ENCODE peak calls at places on chromosomes 7 and 10, in four cellular contexts. H is HCT116, Y is prostate gland, G is mammary epithelial cell. U is an unnamed sample.

GRCh38 chr7:47518827-47519226 is 63.1 kb downstream of the TNS3 start:
- DNase-seq in H (no peak), Y (no peak), G (no peak), U (no peak)

GRCh38 chr7:99326408-99326782 is 697 bp downstream of the ARPC1A start:
- DNase-seq in H (no peak), Y (no peak), G (no peak), U (no peak)

GRCh38 chr7:139046143-139046542 is 10.3 kb upstream of the ZC3HAV1L start:
- DNase-seq in H (no peak), Y (no peak), G (no peak), U (no peak)

GRCh38 chr7:140540142-140540777 is 61.0 kb upstream of the MKRN1 start:
- DNase-seq in H (no peak), Y (peak; percentile 36), G (no peak), U (no peak)

GRCh38 chr7:69109131-69109740 is 489.0 kb upstream of the AUTS2 start:
- DNase-seq in H (no peak), Y (no peak), G (no peak), U (no peak)

GRCh38 chr7:132112632-132113031 is 463.6 kb downstream of the PLXNA4 start:
- DNase-seq in H (no peak), Y (no peak), G (no peak), U (no peak)

GRCh38 chr10:122073508-122073907 is 84.5 kb downstream of the TACC2 start:
- DNase-seq in H (no peak), Y (no peak), G (no peak), U (no peak)

GRCh38 chr7:78279035-78279434 is 480.5 kb downstream of the PHTF2 start:
- DNase-seq in H (no peak), Y (no peak), G (peak; percentile 43), U (no peak)

GRCh38 chr10:129525408-129525807 is 58.4 kb downstream of the MGMT start:
- DNase-seq in H (no peak), Y (no peak), G (peak; percentile 15), U (no peak)

GRCh38 chr10:63666836-63667383 is 145.7 kb downstream of the REEP3 start:
- DNase-seq in H (no peak), Y (no peak), G (peak; percentile 49), U (no peak)

GRCh38 chr7:57339198-57339944 is 110.6 kb upstream of the ZNF716 start:
- DNase-seq in H (no peak), Y (no peak), G (no peak), U (no peak)

GRCh38 chr7:57344957-57345356 is 105.0 kb upstream of the ZNF716 start:
- DNase-seq in H (no peak), Y (no peak), G (no peak), U (no peak)

GRCh38 chr7:57348646-57349269 is 101.2 kb upstream of the ZNF716 start:
- DNase-seq in H (no peak), Y (no peak), G (no peak), U (no peak)

GRCh38 chr7:57343901-57344622 is 105.9 kb upstream of the ZNF716 start:
- DNase-seq in H (no peak), Y (no peak), G (no peak), U (no peak)

GRCh38 chr7:57342954-57343353 is 107.0 kb upstream of the ZNF716 start:
- DNase-seq in H (no peak), Y (no peak), G (no peak), U (no peak)
- H3K9me3 ChIP-seq in H (peaks cover 3% of the 10 kb centered on the region), Y (no peaks in the 10 kb centered on the region), G (peaks cover 60% of the 10 kb centered on the region), U (no peaks in the 10 kb centered on the region)

GRCh38 chr7:64184376-64184775 is 22.6 kb upstream of the ZNF735 start:
- DNase-seq in H (no peak), Y (no peak), G (no peak), U (no peak)
- H3K9me3 ChIP-seq in H (peaks cover 10% of the 10 kb centered on the region), Y (no peaks in the 10 kb centered on the region), G (peaks cover 52% of the 10 kb centered on the region), U (no peaks in the 10 kb centered on the region)

DNA sequence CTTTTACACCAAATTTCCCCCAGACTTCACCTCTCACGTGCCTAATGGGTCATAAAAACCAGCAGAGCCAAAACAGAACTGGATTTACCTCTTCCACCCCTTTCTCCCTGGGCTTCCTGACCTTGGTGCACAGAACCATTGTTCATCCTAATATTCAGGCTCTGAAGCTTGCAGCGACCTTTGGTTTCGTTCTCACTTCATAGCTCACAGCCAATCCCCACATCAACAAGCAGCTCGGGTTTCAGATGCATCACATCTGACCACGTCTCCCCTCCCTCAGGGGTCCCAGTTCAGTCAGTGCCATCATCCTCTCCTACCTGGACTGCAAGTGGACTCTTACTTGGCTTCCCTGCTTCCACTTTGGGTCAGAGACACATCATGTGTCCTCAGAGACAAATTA is 141.6 kb upstream of the DPP6 start:
- DNase-seq in H (no peak), Y (no peak), G (no peak), U (no peak)
- H3K9me3 ChIP-seq in H (peaks cover 10% of the 10 kb centered on the region), Y (no peaks in the 10 kb centered on the region), G (peaks cover 16% of the 10 kb centered on the region), U (no peaks in the 10 kb centered on the region)

GRCh38 chr7:63113713-63114285 is 884.9 kb upstream of the ZNF722 start:
- DNase-seq in H (no peak), Y (no peak), G (no peak), U (no peak)
- H3K9me3 ChIP-seq in H (peaks cover 14% of the 10 kb centered on the region), Y (no peaks in the 10 kb centered on the region), G (peaks cover 32% of the 10 kb centered on the region), U (no peaks in the 10 kb centered on the region)

DNA sequence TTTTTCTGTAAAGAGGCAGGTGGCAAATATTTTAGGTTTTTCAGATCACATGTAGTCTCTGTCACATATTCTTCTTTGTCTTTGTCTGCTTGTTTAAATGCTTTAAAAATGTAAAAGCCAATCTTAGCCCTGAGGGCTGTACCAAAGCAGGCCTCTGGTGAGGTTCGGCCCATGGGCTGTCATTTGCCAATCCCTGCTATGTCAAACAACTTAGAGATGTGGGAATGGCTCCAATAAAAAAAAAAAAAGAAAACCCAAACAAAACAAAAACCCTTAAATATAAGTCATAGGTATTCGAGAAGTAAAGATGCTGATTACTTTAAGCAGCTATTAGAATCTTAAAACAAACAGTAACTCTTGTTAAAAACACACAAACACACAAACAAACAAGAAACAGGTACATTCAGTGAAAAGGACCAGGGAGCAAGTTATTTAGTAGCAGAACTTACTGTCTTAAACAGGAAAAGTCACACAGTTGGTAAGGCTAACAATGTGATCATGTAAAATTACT is 61.4 kb upstream of the NAMPT start:
- DNase-seq in H (no peak), Y (no peak), G (no peak), U (no peak)
- H3K9me3 ChIP-seq in H (peaks cover 5% of the 10 kb centered on the region), Y (no peaks in the 10 kb centered on the region), G (peaks cover 11% of the 10 kb centered on the region), U (no peaks in the 10 kb centered on the region)

U was measured in NT2/D1.